ENCODE peak calls at places on chromosomes 11 and 22, in four cellular contexts. E is astrocyte of the cerebellum; Z is H7; F is activated CD4-positive, alpha-beta memory T cell treated with anti-CD3 and anti-CD28 coated beads, Interleukin-2, amount 10 ng/mL, durations not matched to agents 7 days and 5 days. Q is an unnamed sample.

GRCh38 chr11:128399186-128399585 is 188.2 kb downstream of the ETS1 start:
- DNase-seq in E (no peak), Z (no peak), F (no peak), Q (no peak)

GRCh38 chr11:93986716-93987115 is 34.4 kb upstream of the HEPHL1 start:
- DNase-seq in E (peak), Z (no peak), F (no peak), Q (no peak)

GRCh38 chr22:46803031-46803880 is 40.8 kb downstream of the TBC1D22A start:
- DNase-seq in E (no peak), Z (peak), F (peak), Q (peak)

GRCh38 chr22:32043391-32043790 is 330 bp downstream of the SLC5A1 start:
- DNase-seq in E (no peak), Z (no peak), F (no peak), Q (no peak)

GRCh38 chr11:88555018-88555828 is 217.7 kb upstream of the CTSC start:
- DNase-seq in E (peak), Z (no peak), F (no peak), Q (no peak)

GRCh38 chr22:20434773-20435172 is 2.9 kb downstream of the SCARF2 start:
- DNase-seq in E (no peak), Z (no peak), F (no peak), Q (no peak)

GRCh38 chr11:75245356-75246005 is 4.9 kb downstream of the TPBGL start:
- DNase-seq in E (no peak), Z (peak), F (no peak), Q (no peak)

GRCh38 chr11:15969701-15970329 is 386.5 kb downstream of the SOX6 start:
- DNase-seq in E (no peak), Z (no peak), F (no peak), Q (no peak)

GRCh38 chr11:87726511-87726910 is 448.7 kb downstream of the RAB38 start:
- DNase-seq in E (no peak), Z (no peak), F (no peak), Q (no peak)

GRCh38 chr11:12717851-12718291 is 43.6 kb downstream of the TEAD1 start:
- DNase-seq in E (no peak), Z (no peak), F (peak), Q (peak)

GRCh38 chr11:2913776-2914474 is 15.3 kb downstream of the PHLDA2 start:
- DNase-seq in E (no peak), Z (peak), F (no peak), Q (no peak)

GRCh38 chr11:26993965-26994446 is at the start of gene FIBIN:
- DNase-seq in E (no peak), Z (peak), F (no peak), Q (no peak)